ENCODE peak calls at places on chromosomes 3 and 15, in six cellular contexts. U is sigmoid colon, F is IMR-90, G is tibial artery, H is GM23338, O is dorsolateral prefrontal cortex. J is an unnamed sample.
A peak's percentile ranks its signal among the peaks of the same experiment; 100 is the strongest.

GRCh38 chr15:73322665-73323373 is 45.9 kb downstream of the HCN4 start:
- DNase-seq in U (peak; percentile 54), F (no peak), H (no peak), O (peak; percentile 21), G (no peak), J (no peak)

GRCh38 chr3:104436536-104436935 is 930.2 kb upstream of the ALCAM start:
- DNase-seq in G (no peak), H (no peak), F (no peak), O (no peak), U (no peak), J (no peak)

GRCh38 chr3:113439576-113439975 is 1.7 kb downstream of the CFAP44 start:
- DNase-seq in F (peak; percentile 5), H (no peak), O (no peak), G (no peak), U (no peak), J (no peak)

GRCh38 chr3:119469378-119470189 is 821 bp downstream of the POGLUT1 start:
- DNase-seq in H (no peak), U (no peak), O (no peak), G (no peak), F (peak; percentile 47), J (peak; percentile 76)

GRCh38 chr3:52484680-52485461 is 10.3 kb upstream of the STAB1 start:
- DNase-seq in G (no peak), U (no peak), H (no peak), O (no peak), F (no peak), J (no peak)

GRCh38 chr15:89749526-89749925 is 1.5 kb downstream of the MESP1 start:
- DNase-seq in H (no peak), U (no peak), G (no peak), O (no peak), F (no peak), J (no peak)

GRCh38 chr15:78455749-78456148 is 17.7 kb downstream of the IREB2 start:
- DNase-seq in F (no peak), O (no peak), G (no peak), H (no peak), U (no peak), J (no peak)

GRCh38 chr15:66043264-66043663 is 174.0 kb downstream of the RAB11A start:
- DNase-seq in H (no peak), U (no peak), G (no peak), F (no peak), O (no peak), J (no peak)

GRCh38 chr3:158847466-158847849 is 45.6 kb downstream of the MFSD1 start:
- DNase-seq in U (no peak), F (no peak), H (no peak), G (no peak), O (no peak), J (no peak)

GRCh38 chr3:50567386-50568182 is at the start of gene C3orf18:
- DNase-seq in F (peak; percentile 86), G (peak; percentile 94), H (peak; percentile 98), O (peak; percentile 97), U (peak; percentile 97), J (peak; percentile 93)
- H3K27ac ChIP-seq in F (peak within 1 kb of the TSS; percentile 42), G (peak within 1 kb of the TSS; percentile 79), H (no peak within 1 kb of the TSS), O (peak within 1 kb of the TSS; percentile 90), U (peak within 1 kb of the TSS; percentile 94), J (peak within 1 kb of the TSS; percentile 82)

DNA sequence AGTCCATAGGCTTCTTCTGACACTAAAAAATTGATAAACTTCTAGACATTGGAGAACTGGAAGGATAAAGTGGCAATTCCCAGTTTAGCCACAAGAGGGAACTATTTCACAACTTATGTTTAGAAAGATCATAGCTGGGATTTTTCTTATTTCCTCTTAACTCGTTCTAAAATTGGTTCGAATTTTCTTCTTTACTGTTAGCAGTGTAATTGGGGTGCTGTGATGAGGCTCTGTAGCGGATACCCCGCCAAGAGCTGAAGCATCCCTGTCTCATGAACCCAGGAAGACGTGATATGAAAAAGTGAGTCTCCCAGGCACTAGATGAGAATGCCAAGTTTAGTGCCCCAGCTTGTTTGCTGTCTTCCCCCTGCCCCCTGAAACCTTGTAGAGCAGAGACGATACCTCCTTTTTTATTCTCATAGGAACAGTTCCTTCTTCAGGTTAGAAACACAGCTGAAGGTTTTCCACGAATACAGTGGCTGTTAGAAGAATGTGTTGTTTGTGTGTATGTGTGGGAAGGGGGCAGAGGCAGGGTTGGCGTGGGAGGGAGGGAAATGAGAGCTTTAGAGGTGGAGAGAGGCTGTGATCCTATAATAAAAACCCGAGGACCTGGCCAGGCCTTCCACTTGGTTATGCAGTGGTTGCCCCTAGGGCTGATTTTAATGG is 85.2 kb downstream of the PDCD6IP start:
- DNase-seq in H (peak; percentile 76), O (no peak), U (no peak), F (peak; percentile 49), G (no peak), J (no peak)
- H3K4me3 ChIP-seq in H (no peak overlapping the region), O (peak overlapping the region; percentile 35), U (peak overlapping the region; percentile 24), F (no peak overlapping the region), G (peak overlapping the region; percentile 28), J (peak overlapping the region; percentile 38)

GRCh38 chr15:95842576-95842975 is 487.9 kb upstream of the NR2F2 start:
- DNase-seq in H (no peak), U (no peak), G (no peak), O (no peak), F (no peak), J (no peak)
- TF ChIP-seq CTCF in H (no peak), U (no peak), G (no peak), O (no peak), F (no peak), J (no peak)

GRCh38 chr3:69288161-69288895 is 97.6 kb downstream of the FRMD4B start:
- DNase-seq in G (no peak), F (no peak), U (no peak), H (peak; percentile 93), O (no peak), J (no peak)
- H3K27ac ChIP-seq in G (no peak overlapping the region), F (no peak overlapping the region), U (no peak overlapping the region), H (peak overlapping the region; percentile 82), O (no peak overlapping the region), J (no peak overlapping the region)

DNA sequence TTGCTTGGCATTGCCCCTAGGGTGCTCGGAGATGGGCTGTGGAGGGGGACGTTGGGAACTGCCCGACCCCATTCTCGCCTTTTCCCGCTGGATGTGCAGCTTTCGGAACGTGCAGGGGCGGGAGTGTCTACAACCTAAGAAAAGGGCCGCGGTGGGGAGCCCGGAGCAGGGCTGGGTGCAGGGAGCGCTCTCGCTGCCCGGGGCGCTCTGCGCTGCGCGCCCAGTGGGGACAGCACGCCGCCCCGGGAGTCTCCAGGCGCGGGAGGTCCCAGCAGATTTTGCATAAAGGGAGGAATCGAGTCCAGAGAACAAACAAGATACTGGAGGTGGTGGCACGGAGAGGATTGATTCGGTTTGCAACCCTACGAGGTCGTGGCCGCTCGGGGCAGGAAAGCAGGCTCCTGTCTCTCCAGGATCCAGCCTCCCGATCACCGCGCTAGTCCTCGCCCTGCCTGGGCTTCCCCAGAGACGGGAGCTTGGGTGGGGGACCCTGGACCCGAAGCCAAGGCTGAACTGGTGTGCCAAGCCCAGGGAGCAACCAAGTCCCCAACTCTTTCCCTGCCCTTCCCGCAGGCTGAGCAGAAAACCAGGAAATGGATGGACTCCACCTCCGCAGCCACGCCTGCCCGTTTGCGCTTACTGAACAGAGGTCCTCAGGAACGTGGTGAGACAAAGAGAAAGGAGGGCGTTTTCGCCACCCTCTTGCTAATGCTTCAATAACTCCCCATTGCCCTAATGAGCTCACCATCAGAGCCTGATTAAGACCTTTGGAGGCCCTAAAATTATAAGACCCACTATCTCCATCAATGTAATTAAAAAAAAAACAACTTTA is 59.7 kb downstream of the NOX5 start:
- DNase-seq in O (peak; percentile 68), F (peak; percentile 54), G (peak; percentile 40), U (peak; percentile 69), H (peak; percentile 84), J (no peak)
- H3K4me3 ChIP-seq in O (peak overlapping the region; percentile 53), F (peak overlapping the region; percentile 75), G (peak overlapping the region; percentile 53), U (peak overlapping the region; percentile 51), H (peak overlapping the region; percentile 80), J (peak overlapping the region; percentile 77)

DNA sequence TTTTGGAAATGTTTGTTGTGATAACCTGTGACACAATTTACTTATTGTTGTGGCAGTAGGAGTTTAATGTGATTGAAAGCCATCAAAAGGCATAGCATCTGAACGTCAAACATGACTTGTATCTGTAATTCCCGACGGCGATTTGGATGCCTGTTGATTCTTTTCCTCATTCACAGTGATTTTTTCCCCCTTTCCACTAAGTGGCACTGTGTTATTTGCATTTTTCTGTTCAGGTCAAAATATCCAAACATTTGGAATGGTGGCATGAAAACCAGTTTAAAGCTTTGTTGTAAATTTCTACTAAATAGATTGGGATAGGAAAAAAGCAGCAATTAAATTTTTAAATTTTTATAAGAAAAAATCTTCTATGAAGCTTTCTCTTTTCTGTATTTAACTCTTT is 259.9 kb upstream of the KCNH8 start:
- DNase-seq in F (no peak), G (no peak), U (no peak), O (no peak), H (no peak), J (no peak)
- TF ChIP-seq CTCF in F (no peak), G (no peak), U (no peak), O (peak; percentile 10), H (peak; percentile 50), J (no peak)

GRCh38 chr3:11662392-11662990 is 18.8 kb upstream of the VGLL4 start:
- DNase-seq in H (peak; percentile 62), F (no peak), O (no peak), G (no peak), U (no peak), J (no peak)

GRCh38 chr3:11665331-11665730 is 21.6 kb upstream of the VGLL4 start:
- DNase-seq in F (no peak), O (no peak), H (no peak), G (no peak), U (no peak), J (no peak)

GRCh38 chr3:11661052-11661656 is 17.4 kb upstream of the VGLL4 start:
- DNase-seq in H (no peak), O (no peak), G (no peak), U (no peak), F (no peak), J (peak; percentile 36)

GRCh38 chr3:11660242-11660641 is 16.5 kb upstream of the VGLL4 start:
- DNase-seq in U (no peak), O (no peak), F (no peak), H (no peak), G (no peak), J (peak; percentile 16)

DNA sequence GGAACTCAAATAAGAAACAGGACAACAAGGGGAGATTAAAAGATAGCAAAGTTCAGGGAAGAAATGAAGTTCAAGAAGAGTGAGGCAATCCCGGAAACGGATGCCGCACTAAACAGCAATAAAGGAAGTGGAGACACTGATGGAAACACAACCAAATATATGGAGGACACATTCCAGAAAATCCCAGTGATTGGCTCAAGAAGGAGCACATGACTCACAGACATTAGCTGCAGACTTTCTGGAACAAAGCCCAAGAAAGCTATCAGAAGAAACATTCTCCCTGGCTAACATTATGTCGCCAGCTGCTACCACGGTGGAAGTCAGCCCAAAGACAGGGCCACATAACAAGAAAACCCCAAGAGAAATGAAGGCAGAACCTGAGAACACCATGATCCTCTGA is 18.1 kb upstream of the VGLL4 start:
- DNase-seq in U (no peak), F (peak; percentile 80), O (no peak), G (no peak), H (no peak), J (peak; percentile 74)
- H3K27ac ChIP-seq in U (no peak overlapping the region), F (no peak overlapping the region), O (no peak overlapping the region), G (peak overlapping the region; percentile 46), H (no peak overlapping the region), J (peak overlapping the region; percentile 21)

DNA sequence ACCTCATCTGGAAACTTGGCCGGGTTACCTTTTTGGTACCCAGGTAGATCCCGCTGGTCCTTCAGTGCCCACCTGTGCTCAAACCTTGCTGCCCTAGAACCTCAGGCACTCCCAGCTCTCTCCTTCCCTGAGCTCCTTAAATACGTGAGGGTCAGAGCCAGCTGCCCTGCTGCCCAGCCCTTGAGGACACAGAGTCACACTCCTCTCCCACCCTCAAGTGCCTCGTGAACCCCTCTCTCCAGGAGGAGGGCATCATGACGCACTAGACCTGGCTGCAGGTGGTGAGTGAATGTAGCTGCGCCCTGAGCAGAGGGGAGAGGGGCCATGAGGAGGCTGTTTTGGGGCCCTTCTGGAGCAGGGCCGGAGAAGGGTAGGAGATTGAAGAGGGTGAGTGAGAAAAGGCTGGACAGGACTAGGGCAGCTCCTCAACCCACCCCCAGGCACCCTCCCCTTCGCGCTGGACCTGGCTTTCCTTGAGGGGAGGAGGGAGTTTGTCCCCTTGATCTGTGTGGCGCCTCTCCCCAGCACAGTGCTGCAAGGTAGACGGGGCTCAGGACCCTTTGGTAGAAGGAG is 939 bp downstream of the SLC12A8 start:
- DNase-seq in F (no peak), U (no peak), G (no peak), O (no peak), H (no peak), J (no peak)
- H3K4me3 ChIP-seq in F (no peak overlapping the region), U (peak overlapping the region; percentile 48), G (peak overlapping the region; percentile 57), O (no peak overlapping the region), H (peak overlapping the region; percentile 75), J (peak overlapping the region; percentile 67)